ENCODE peak calls at places on chromosomes 16 and 17, in seven cellular contexts. K, F, H, S, B, O and L are unnamed samples.

GRCh38 chr17:55448681-55449080 is 27.0 kb upstream of the MMD start:
- DNase-seq in K (no peak), F (no peak), H (no peak), S (peak; percentile 46), B (no peak), O (no peak), L (no peak)

GRCh38 chr17:1347681-1348318 is 52.2 kb downstream of the YWHAE start:
- DNase-seq in K (peak; percentile 59), F (peak; percentile 81), H (no peak), S (peak; percentile 58), B (peak; percentile 59), O (no peak), L (peak; percentile 79)

GRCh38 chr17:58560511-58560910 is 46.1 kb upstream of the MTMR4 start:
- DNase-seq in K (no peak), F (no peak), H (no peak), S (no peak), B (no peak), O (no peak), L (no peak)

GRCh38 chr17:75980188-75981018 is 1.4 kb downstream of the TEN1 start:
- DNase-seq in K (no peak), F (no peak), H (no peak), S (no peak), B (no peak), O (no peak), L (no peak)

GRCh38 chr16:75172578-75172977 is 24.3 kb downstream of the ZFP1 start:
- DNase-seq in K (no peak), F (no peak), H (no peak), S (no peak), B (no peak), O (no peak), L (no peak)

GRCh38 chr17:65287040-65287439 is 149.9 kb downstream of the RGS9 start:
- DNase-seq in K (no peak), F (peak; percentile 34), H (no peak), S (no peak), B (no peak), O (no peak), L (no peak)

GRCh38 chr16:73213761-73214480 is 166.0 kb upstream of the ZFHX3 start:
- DNase-seq in K (no peak), F (no peak), H (no peak), S (peak; percentile 58), B (no peak), O (no peak), L (no peak)

GRCh38 chr17:9226794-9227135 is 205.5 kb downstream of the NTN1 start:
- DNase-seq in K (peak; percentile 15), F (no peak), H (peak; percentile 15), S (no peak), B (no peak), O (no peak), L (no peak)

GRCh38 chr16:81319221-81319912 is 4.6 kb downstream of the GAN start:
- DNase-seq in K (no peak), F (no peak), H (no peak), S (no peak), B (no peak), O (peak; percentile 22), L (peak; percentile 69)

GRCh38 chr17:34665803-34666763 is 86.7 kb downstream of the TMEM132E start:
- DNase-seq in K (no peak), F (peak; percentile 14), H (no peak), S (no peak), B (no peak), O (no peak), L (no peak)

GRCh38 chr16:22073350-22073749 is 19.0 kb upstream of the VWA3A start:
- DNase-seq in K (no peak), F (no peak), H (no peak), S (no peak), B (no peak), O (no peak), L (no peak)

GRCh38 chr16:15942901-15943690 is 6.3 kb upstream of the ABCC1 start:
- DNase-seq in K (no peak), F (no peak), H (no peak), S (no peak), B (no peak), O (no peak), L (no peak)

GRCh38 chr16:19295393-19295792 is 9.9 kb downstream of the CLEC19A start:
- DNase-seq in K (no peak), F (no peak), H (no peak), S (no peak), B (no peak), O (no peak), L (no peak)

GRCh38 chr17:56257075-56257474 is 103.8 kb downstream of the ANKFN1 start:
- DNase-seq in K (no peak), F (no peak), H (no peak), S (no peak), B (no peak), O (no peak), L (no peak)

GRCh38 chr16:66483689-66484452 is 56.8 kb downstream of the BEAN1 start:
- DNase-seq in K (peak; percentile 82), F (peak; percentile 95), H (peak; percentile 80), S (peak; percentile 71), B (peak; percentile 78), O (peak; percentile 80), L (peak; percentile 76)

GRCh38 chr17:35588196-35588920 is 1.2 kb downstream of the AP2B1 start:
- DNase-seq in K (no peak), F (no peak), H (no peak), S (no peak), B (no peak), O (peak; percentile 93), L (no peak)

GRCh38 chr17:82948081-82948511 is 108.3 kb upstream of the ZNF750 start:
- DNase-seq in K (peak; percentile 15), F (peak; percentile 69), H (no peak), S (no peak), B (peak; percentile 6), O (no peak), L (peak; percentile 10)

GRCh38 chr17:50550661-50551432 is 3.9 kb downstream of the SPATA20 start:
- DNase-seq in K (peak; percentile 83), F (peak; percentile 94), H (peak; percentile 86), S (peak; percentile 72), B (peak; percentile 77), O (peak; percentile 95), L (peak; percentile 82)

DNA sequence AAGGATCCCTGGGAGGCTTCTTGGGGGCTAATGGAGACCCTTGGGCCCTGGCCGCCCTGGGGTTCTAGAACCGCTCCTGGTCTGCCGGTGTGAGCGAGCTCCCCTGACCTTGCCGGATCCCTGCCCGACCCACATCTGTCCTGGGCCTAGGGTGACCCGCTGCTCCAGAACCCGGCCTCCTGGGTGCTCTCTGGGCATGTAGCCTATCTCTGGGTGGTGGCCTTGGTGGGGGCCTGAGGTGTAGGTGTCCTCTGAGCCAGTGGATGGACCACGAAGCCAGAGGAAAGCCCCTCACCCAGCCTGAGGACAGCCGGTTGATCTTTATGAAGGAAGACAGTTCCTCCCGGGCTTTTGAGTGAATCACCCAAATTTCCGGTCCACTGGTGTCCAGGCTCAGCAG is 10.7 kb upstream of the GSE1 start:
- DNase-seq in K (no peak), F (no peak), H (no peak), S (no peak), B (no peak), O (no peak), L (no peak)
- TF ChIP-seq POLR2A in K (no peak), F (no peak), H (no peak), S (no peak), B (no peak), O (no peak), L (no peak)

DNA sequence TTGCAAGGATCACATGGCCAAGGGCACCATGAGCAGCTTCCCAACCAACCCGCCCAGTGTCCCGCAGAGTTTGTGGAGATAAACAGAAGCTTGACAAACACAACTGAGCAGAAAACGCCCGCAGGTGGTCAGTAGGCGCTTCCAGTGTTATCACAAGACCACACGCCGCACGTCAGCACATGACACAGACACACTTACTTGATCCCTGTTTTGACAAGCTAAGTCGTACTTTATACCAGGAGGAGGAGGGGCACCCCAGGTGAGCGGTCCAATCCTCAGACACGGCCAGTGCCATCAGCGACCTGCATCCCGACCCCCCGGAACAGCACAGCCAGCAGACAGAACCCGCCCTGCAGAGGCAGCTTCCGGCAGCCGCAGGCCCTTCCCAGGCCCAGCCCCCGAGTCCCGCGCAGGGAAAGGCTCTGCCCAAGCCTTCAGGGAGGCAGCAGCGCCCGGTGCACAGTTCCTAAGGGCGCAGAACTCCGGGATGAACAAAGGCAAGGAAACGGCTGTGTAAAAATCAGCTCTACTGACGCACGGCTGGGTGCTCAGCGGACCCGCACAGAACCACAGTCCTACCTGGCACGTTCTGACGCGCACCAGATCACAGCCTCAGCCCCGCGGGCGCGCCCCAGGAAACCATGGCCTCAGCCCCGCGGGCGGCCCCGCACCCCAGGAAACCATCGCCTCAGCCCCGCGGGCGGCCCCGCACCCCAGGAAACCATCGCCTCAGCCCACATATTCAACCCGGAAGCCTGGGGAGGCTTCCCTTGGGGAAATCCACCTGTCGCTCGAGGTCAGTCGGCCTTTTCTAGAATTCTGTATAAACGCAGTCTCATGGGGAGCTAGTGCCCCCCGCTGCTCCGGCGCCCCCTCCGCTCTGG is 27.8 kb downstream of the AXIN1 start:
- DNase-seq in K (no peak), F (no peak), H (no peak), S (no peak), B (peak; percentile 42), O (no peak), L (no peak)
- TF ChIP-seq POLR2A in K (no peak), F (no peak), H (no peak), S (no peak), B (peak; percentile 48), O (no peak), L (no peak)

DNA sequence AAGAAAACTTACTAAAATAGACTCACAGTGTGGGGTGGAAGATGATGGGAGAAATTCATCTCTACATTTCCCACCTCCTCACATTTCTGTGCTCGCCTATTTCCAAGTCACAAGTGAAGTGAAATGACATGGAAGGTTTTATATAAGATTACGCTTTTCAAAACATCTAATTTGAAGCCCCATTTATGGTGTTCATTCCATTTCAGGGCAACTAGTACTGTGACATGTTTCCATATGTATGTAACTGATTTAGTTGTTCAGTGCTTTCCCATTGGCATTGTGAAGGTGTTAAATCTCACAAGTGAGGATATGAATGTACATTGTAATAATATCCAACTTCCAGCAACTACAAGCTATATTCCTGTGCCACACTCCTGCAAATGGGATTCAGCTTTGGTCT is 1174.8 kb downstream of the CDH11 start:
- DNase-seq in K (no peak), F (no peak), H (no peak), S (no peak), B (no peak), O (no peak), L (no peak)
- TF ChIP-seq POLR2A in K (no peak), F (no peak), H (no peak), S (no peak), B (no peak), O (no peak), L (no peak)

DNA sequence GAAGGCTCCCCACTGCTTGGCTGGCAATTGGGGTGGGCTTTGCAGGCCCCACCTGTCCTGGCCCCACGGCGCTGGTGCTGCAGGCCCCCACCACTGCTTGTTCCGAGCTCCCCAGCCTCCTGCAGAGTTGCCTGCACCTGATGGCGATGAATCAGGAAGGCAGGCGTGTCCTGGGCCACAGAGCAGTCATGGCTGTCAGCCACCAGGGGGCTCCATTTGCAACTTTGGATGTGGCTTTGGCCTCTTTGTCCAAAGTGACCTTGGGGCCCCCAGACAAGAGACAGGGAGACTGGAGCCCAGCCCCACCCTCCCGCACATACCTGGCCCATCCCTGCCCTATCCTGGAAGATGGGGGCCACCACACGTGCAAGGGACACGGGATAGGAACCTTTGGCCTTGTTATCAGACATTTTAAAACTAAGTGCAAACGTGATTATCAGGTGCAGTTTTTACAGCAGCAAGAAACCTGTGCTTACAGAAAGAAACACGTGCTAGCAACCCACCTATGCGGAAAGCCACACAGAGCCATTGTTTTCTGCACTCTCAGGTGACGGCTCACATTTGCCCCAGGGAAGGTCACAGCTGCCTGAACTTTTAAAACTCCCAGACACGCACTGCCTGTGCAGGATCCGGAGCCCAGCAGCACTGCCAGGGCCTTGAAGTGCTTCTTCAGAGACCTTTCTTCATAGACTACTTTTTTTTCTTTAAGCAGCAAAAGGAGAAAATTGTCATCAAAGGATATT is at the start of gene DNASE1:
- DNase-seq in K (peak; percentile 55), F (peak; percentile 89), H (peak; percentile 52), S (no peak), B (peak; percentile 74), O (peak; percentile 80), L (peak; percentile 65)
- TF ChIP-seq POLR2A in K (no peak), F (no peak), H (no peak), S (no peak), B (no peak), O (no peak), L (no peak)